ENCODE peak calls at places on chromosome 22, in ten cellular contexts. Y is NB4, B is uterus, K is suprapubic skin, D is IMR-90, L is A549, R is body of pancreas, F is heart left ventricle, U is lower leg skin, M is HCT116. E is an unnamed sample.

GRCh38 chr22:19767427-19768380 is 7.1 kb downstream of the TBX1 start:
- DNase-seq in Y (no peak), B (peak; percentile 39), K (no peak), D (no peak), L (no peak), R (no peak), F (no peak), U (peak; percentile 54), M (peak; percentile 26), E (no peak)

GRCh38 chr22:39519681-39520053 is 695 bp upstream of the ATF4 start:
- DNase-seq in Y (no peak), B (peak; percentile 61), K (no peak), D (no peak), L (peak; percentile 49), R (peak; percentile 73), F (peak; percentile 72), U (no peak), M (no peak), E (no peak)

GRCh38 chr22:32622004-32622761 is 147.6 kb downstream of the FBXO7 start:
- DNase-seq in Y (no peak), B (peak; percentile 76), K (no peak), D (peak; percentile 94), L (no peak), R (peak; percentile 18), F (peak; percentile 58), U (peak; percentile 70), M (no peak), E (no peak)

GRCh38 chr22:23305922-23306374 is 125.6 kb downstream of the BCR start:
- DNase-seq in Y (no peak), B (peak; percentile 77), K (peak; percentile 77), D (peak; percentile 81), L (no peak), R (peak; percentile 57), F (peak; percentile 70), U (peak; percentile 45), M (no peak), E (no peak)

GRCh38 chr22:39317756-39318506 is 1.5 kb downstream of the RPL3 start:
- DNase-seq in Y (no peak), B (no peak), K (no peak), D (peak; percentile 61), L (no peak), R (no peak), F (no peak), U (no peak), M (no peak), E (no peak)

GRCh38 chr22:26709617-26710390 is 52.4 kb downstream of the MIAT start:
- DNase-seq in Y (no peak), B (no peak), K (no peak), D (peak; percentile 76), L (no peak), R (no peak), F (no peak), U (no peak), M (no peak), E (no peak)

GRCh38 chr22:40183029-40183581 is 5.4 kb downstream of the TNRC6B start:
- DNase-seq in Y (peak; percentile 58), B (no peak), K (no peak), D (peak; percentile 87), L (no peak), R (peak; percentile 19), F (no peak), U (no peak), M (no peak), E (peak; percentile 18)

GRCh38 chr22:49307870-49308269 is 519.8 kb downstream of the BRD1 start:
- DNase-seq in Y (no peak), B (no peak), K (peak; percentile 71), D (no peak), L (no peak), R (no peak), F (peak; percentile 5), U (no peak), M (no peak), E (no peak)

GRCh38 chr22:25896098-25896497 is 154.1 kb downstream of the MYO18B start:
- DNase-seq in Y (no peak), B (no peak), K (no peak), D (no peak), L (no peak), R (no peak), F (no peak), U (no peak), M (no peak), E (no peak)

GRCh38 chr22:43528601-43529360 is 117.0 kb downstream of the MPPED1 start:
- DNase-seq in Y (no peak), B (no peak), K (no peak), D (no peak), L (no peak), R (no peak), F (no peak), U (no peak), M (no peak), E (no peak)

GRCh38 chr22:35914665-35915476 is 113.8 kb downstream of the RBFOX2 start:
- DNase-seq in Y (peak; percentile 70), B (peak; percentile 73), K (no peak), D (peak; percentile 91), L (peak; percentile 48), R (peak; percentile 81), F (peak; percentile 70), U (peak; percentile 77), M (peak; percentile 80), E (peak; percentile 15)

GRCh38 chr22:26564672-26565071 is 25.3 kb downstream of the TPST2 start:
- DNase-seq in Y (no peak), B (no peak), K (no peak), D (no peak), L (no peak), R (no peak), F (no peak), U (no peak), M (no peak), E (no peak)

GRCh38 chr22:46355369-46355995 is 20.0 kb downstream of the TRMU start:
- DNase-seq in Y (peak; percentile 71), B (peak; percentile 37), K (no peak), D (peak; percentile 40), L (peak; percentile 59), R (peak; percentile 79), F (peak; percentile 64), U (no peak), M (no peak), E (peak; percentile 52)

GRCh38 chr22:49269371-49269770 is 558.3 kb downstream of the BRD1 start:
- DNase-seq in Y (no peak), B (no peak), K (no peak), D (no peak), L (no peak), R (no peak), F (no peak), U (no peak), M (no peak), E (no peak)

GRCh38 chr22:41699264-41700104 is at the start of gene MEI1:
- DNase-seq in Y (no peak), B (peak; percentile 81), K (peak; percentile 88), D (peak; percentile 56), L (no peak), R (peak; percentile 89), F (peak; percentile 86), U (peak; percentile 54), M (no peak), E (no peak)
- TF ChIP-seq POLR2A in Y (no peak), B (no peak), K (no peak), D (no peak), L (no peak), R (no peak), F (no peak), U (no peak), M (no peak), E (no peak)

GRCh38 chr22:42270512-42271190 is at the start of gene TCF20:
- DNase-seq in Y (peak; percentile 83), B (peak; percentile 73), K (no peak), D (peak; percentile 62), L (peak; percentile 74), R (peak; percentile 85), F (peak; percentile 85), U (peak; percentile 52), M (peak; percentile 10), E (peak; percentile 84)
- TF ChIP-seq POLR2A in Y (peak; percentile 14), B (no peak), K (no peak), D (no peak), L (peak; percentile 20), R (no peak), F (no peak), U (no peak), M (peak; percentile 24), E (no peak)

DNA sequence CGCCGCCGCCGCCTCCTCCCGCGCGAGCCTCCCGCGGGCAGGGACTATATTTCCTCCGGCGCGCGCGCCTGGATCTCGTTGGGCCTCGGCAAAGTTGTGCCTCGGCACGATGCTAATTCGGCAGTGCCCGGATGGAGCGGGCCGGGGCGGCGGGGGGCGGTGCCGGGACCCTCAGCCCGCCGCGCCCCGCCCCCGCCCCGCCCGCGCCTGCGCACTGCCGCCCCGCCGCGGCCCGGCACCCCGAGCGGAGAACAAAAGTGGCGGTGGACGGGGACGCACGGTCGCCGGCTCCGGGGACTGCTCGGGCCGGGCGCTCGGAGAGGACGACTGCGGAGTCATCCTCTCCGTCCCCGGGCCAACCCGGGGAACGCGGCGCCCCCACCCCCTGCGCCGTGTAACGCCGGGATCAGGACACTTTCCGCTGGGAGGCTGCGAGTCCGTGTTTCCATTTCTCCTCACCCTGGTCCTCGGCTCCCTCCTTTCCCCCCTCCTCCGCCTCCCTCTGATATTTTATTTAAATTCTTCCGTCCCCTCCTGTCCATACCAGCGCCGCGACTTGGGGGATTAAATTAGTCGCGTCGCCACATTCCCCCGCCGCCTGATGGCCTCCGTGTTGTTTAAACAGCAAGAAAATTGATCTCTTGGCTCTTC is at the start of gene PHF21B:
- DNase-seq in Y (no peak), B (peak; percentile 71), K (no peak), D (peak; percentile 22), L (peak; percentile 63), R (peak; percentile 50), F (peak; percentile 72), U (no peak), M (no peak), E (peak; percentile 34)
- TF ChIP-seq POLR2A in Y (no peak), B (no peak), K (no peak), D (no peak), L (peak; percentile 54), R (peak; percentile 18), F (no peak), U (no peak), M (no peak), E (no peak)

GRCh38 chr22:31290494-31291402 is 1.5 kb downstream of the PIK3IP1 start:
- DNase-seq in Y (peak; percentile 93), B (peak; percentile 94), K (peak; percentile 99), D (peak; percentile 90), L (peak; percentile 78), R (peak; percentile 98), F (peak; percentile 95), U (peak; percentile 96), M (peak; percentile 61), E (peak; percentile 85)
- TF ChIP-seq POLR2A in Y (peak; percentile 36), B (peak; percentile 100), K (peak; percentile 92), D (peak; percentile 87), L (no peak), R (peak; percentile 96), F (peak; percentile 85), U (peak; percentile 87), M (no peak), E (no peak)

E was measured in H54.